ENCODE peak calls at places on chromosome 6, in nine cellular contexts. L is brain microvascular endothelial cell, H is PC-9, B is psoas muscle, W is heart right ventricle, D is lower leg skin, X is hepatocyte, Z is upper lobe of left lung, E is AG09309. M is an unnamed sample.

GRCh38 chr6:82712826-82713225 is 349.2 kb downstream of the TPBG start:
- DNase-seq in L (no peak), H (no peak), B (no peak), W (no peak), D (no peak), X (no peak), Z (no peak), E (no peak), M (no peak)

GRCh38 chr6:56758553-56758952 is 115.9 kb upstream of the DST start:
- DNase-seq in L (no peak), H (no peak), B (no peak), W (no peak), D (no peak), X (no peak), Z (no peak), E (no peak), M (no peak)

GRCh38 chr6:153214439-153214838 is 83.4 kb upstream of the RGS17 start:
- DNase-seq in L (no peak), H (no peak), B (no peak), W (no peak), D (no peak), X (no peak), Z (no peak), E (no peak), M (no peak)

GRCh38 chr6:73263570-73263909 is 544 bp upstream of the KHDC1 start:
- DNase-seq in L (no peak), H (no peak), B (no peak), W (no peak), D (no peak), X (no peak), Z (no peak), E (no peak), M (no peak)

GRCh38 chr6:26156850-26157149 is 69.6 kb downstream of the HFE start:
- DNase-seq in L (no peak), H (no peak), B (no peak), W (peak), D (no peak), X (no peak), Z (no peak), E (no peak), M (no peak)

GRCh38 chr6:16903470-16903869 is 142.2 kb upstream of the ATXN1 start:
- DNase-seq in L (peak), H (no peak), B (no peak), W (no peak), D (no peak), X (no peak), Z (no peak), E (no peak), M (no peak)

GRCh38 chr6:4973415-4973814 is 30.4 kb downstream of the RPP40 start:
- DNase-seq in L (no peak), H (no peak), B (no peak), W (no peak), D (peak), X (no peak), Z (no peak), E (no peak), M (no peak)

GRCh38 chr6:132270745-132271414 is 130.4 kb downstream of the MOXD1 start:
- DNase-seq in L (no peak), H (no peak), B (no peak), W (no peak), D (no peak), X (peak), Z (no peak), E (no peak), M (no peak)

GRCh38 chr6:1552296-1552761 is 57.4 kb upstream of the FOXC1 start:
- DNase-seq in L (peak), H (no peak), B (no peak), W (no peak), D (no peak), X (no peak), Z (no peak), E (no peak), M (no peak)

GRCh38 chr6:149566372-149567193 is at the start of gene GINM1:
- DNase-seq in L (peak), H (peak), B (peak), W (peak), D (peak), X (peak), Z (peak), E (no peak), M (no peak)

GRCh38 chr6:135212935-135213334 is 31.8 kb downstream of the MYB start:
- DNase-seq in L (peak), H (no peak), B (no peak), W (no peak), D (no peak), X (no peak), Z (no peak), E (peak), M (peak)

GRCh38 chr6:143232849-143233248 is 172.2 kb downstream of the AIG1 start:
- DNase-seq in L (peak), H (peak), B (peak), W (no peak), D (no peak), X (peak), Z (no peak), E (no peak), M (no peak)

GRCh38 chr6:150025201-150025917 is at the start of gene RAET1L:
- DNase-seq in L (peak), H (peak), B (peak), W (peak), D (no peak), X (peak), Z (peak), E (peak), M (no peak)

GRCh38 chr6:139569561-139569960 is 195.1 kb upstream of the CITED2 start:
- DNase-seq in L (peak), H (no peak), B (no peak), W (no peak), D (no peak), X (no peak), Z (no peak), E (peak), M (no peak)

GRCh38 chr6:142686719-142686996 is 258.3 kb downstream of the HIVEP2 start:
- DNase-seq in L (no peak), H (no peak), B (no peak), W (no peak), D (no peak), X (no peak), Z (no peak), E (no peak), M (no peak)

GRCh38 chr6:28203201-28203600 is 21.9 kb upstream of the ZSCAN9 start:
- DNase-seq in L (no peak), H (no peak), B (no peak), W (no peak), D (no peak), X (no peak), Z (no peak), E (no peak), M (no peak)

GRCh38 chr6:14540859-14541540 is 423.4 kb downstream of the CD83 start:
- DNase-seq in L (no peak), H (no peak), B (no peak), W (no peak), D (no peak), X (no peak), Z (no peak), E (no peak), M (no peak)

GRCh38 chr6:26554669-26555504 is 16.7 kb downstream of the HMGN4 start:
- DNase-seq in L (peak), H (peak), B (peak), W (no peak), D (no peak), X (peak), Z (no peak), E (no peak), M (no peak)

GRCh38 chr6:4913705-4914411 is 90.0 kb downstream of the RPP40 start:
- DNase-seq in L (no peak), H (peak), B (no peak), W (no peak), D (no peak), X (no peak), Z (no peak), E (no peak), M (no peak)

GRCh38 chr6:136823128-136823660 is 802 bp downstream of the PEX7 start:
- DNase-seq in L (no peak), H (no peak), B (no peak), W (no peak), D (no peak), X (no peak), Z (peak), E (no peak), M (no peak)

GRCh38 chr6:33694401-33694931 is 17.0 kb downstream of the UQCC2 start:
- DNase-seq in L (peak), H (no peak), B (no peak), W (no peak), D (no peak), X (peak), Z (peak), E (no peak), M (peak)

GRCh38 chr6:7138921-7139358 is 31.2 kb downstream of the RREB1 start:
- DNase-seq in L (no peak), H (no peak), B (no peak), W (no peak), D (no peak), X (peak), Z (no peak), E (no peak), M (no peak)

GRCh38 chr6:127630800-127631199 is 53.8 kb downstream of the C6orf58 start:
- DNase-seq in L (no peak), H (no peak), B (no peak), W (no peak), D (no peak), X (no peak), Z (no peak), E (no peak), M (no peak)

GRCh38 chr6:75204222-75204958 is 1.5 kb downstream of the COL12A1 start:
- DNase-seq in L (peak), H (peak), B (peak), W (peak), D (peak), X (peak), Z (no peak), E (no peak), M (peak)

GRCh38 chr6:128025478-128025877 is 124.6 kb upstream of the THEMIS start:
- DNase-seq in L (no peak), H (no peak), B (no peak), W (no peak), D (no peak), X (no peak), Z (no peak), E (no peak), M (no peak)

GRCh38 chr6:134351615-134352474 is 33.9 kb upstream of the SGK1 start:
- DNase-seq in L (no peak), H (no peak), B (no peak), W (no peak), D (no peak), X (no peak), Z (no peak), E (no peak), M (no peak)

GRCh38 chr6:79011940-79012339 is 66.1 kb downstream of the PHIP start:
- DNase-seq in L (no peak), H (no peak), B (no peak), W (no peak), D (no peak), X (no peak), Z (no peak), E (no peak), M (no peak)

GRCh38 chr6:156658186-156658585 is 119.0 kb upstream of the ARID1B start:
- DNase-seq in L (peak), H (no peak), B (no peak), W (peak), D (no peak), X (peak), Z (no peak), E (peak), M (peak)

GRCh38 chr6:40417031-40417430 is 170.1 kb downstream of the LRFN2 start:
- DNase-seq in L (no peak), H (no peak), B (no peak), W (peak), D (no peak), X (no peak), Z (no peak), E (no peak), M (no peak)

GRCh38 chr6:108771421-108771820 is 76.8 kb upstream of the ARMC2 start:
- DNase-seq in L (no peak), H (no peak), B (no peak), W (no peak), D (peak), X (no peak), Z (no peak), E (peak), M (no peak)

GRCh38 chr6:36383608-36384007 is 3.9 kb downstream of the ETV7 start:
- DNase-seq in L (no peak), H (no peak), B (no peak), W (no peak), D (no peak), X (no peak), Z (no peak), E (no peak), M (no peak)

GRCh38 chr6:829646-830045 is 136.7 kb upstream of the EXOC2 start:
- DNase-seq in L (no peak), H (no peak), B (no peak), W (no peak), D (no peak), X (no peak), Z (no peak), E (no peak), M (no peak)

GRCh38 chr6:84410377-84410776 is 182.9 kb upstream of the CEP162 start:
- DNase-seq in L (no peak), H (no peak), B (no peak), W (no peak), D (no peak), X (no peak), Z (no peak), E (no peak), M (no peak)

GRCh38 chr6:161308075-161308655 is 34.3 kb upstream of the AGPAT4 start:
- DNase-seq in L (no peak), H (no peak), B (no peak), W (no peak), D (no peak), X (no peak), Z (no peak), E (no peak), M (no peak)

GRCh38 chr6:151228788-151229400 is 10.9 kb upstream of the AKAP12 start:
- DNase-seq in L (no peak), H (no peak), B (no peak), W (no peak), D (no peak), X (no peak), Z (no peak), E (no peak), M (no peak)

GRCh38 chr6:6884193-6884627 is 223.6 kb upstream of the RREB1 start:
- DNase-seq in L (no peak), H (no peak), B (no peak), W (no peak), D (no peak), X (no peak), Z (no peak), E (peak), M (no peak)

GRCh38 chr6:169933839-169934698 is 182.6 kb downstream of the ERMARD start:
- DNase-seq in L (no peak), H (no peak), B (peak), W (peak), D (peak), X (no peak), Z (peak), E (no peak), M (no peak)

GRCh38 chr6:30683980-30684338 is 2.5 kb downstream of the PPP1R18 start:
- DNase-seq in L (no peak), H (no peak), B (no peak), W (no peak), D (no peak), X (no peak), Z (no peak), E (no peak), M (no peak)
- H3K4me3 ChIP-seq in L (peak), H (peak), B (peak), W (peak), D (peak), X (no peak), Z (peak), E (peak), M (peak)

DNA sequence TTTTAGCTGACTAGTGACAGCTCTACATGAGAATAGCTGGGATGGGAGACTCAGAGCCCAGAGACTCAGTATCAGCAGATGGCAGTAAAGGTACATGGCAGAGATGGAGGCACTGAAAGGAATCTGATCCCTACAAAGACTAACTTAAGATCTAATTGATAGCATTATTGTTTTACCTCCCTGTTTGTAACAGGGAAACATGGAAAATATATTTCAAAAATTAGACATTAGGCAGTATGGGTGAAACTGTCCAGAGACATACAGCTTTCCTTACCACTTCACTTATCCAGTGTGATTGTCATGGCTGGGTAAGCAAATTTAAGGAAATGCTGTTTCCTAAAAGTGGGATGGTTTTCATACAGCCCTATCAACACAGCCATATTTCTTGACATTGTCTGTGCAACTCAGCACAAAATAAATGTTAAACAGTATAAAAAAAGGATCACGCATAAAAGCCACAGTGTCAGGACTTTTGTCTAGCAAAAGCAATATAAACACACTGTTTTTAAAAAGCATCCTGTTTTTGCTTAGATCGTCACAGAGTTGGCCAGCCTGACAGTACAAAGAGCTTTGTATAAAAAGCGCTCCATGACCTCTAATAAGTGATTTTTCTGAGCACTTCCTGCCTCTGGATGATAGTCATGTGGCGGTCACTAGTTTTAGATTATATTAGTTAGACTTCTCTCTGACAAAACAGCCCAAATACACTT is 376.9 kb downstream of the PHF3 start:
- DNase-seq in L (peak), H (no peak), B (no peak), W (no peak), D (no peak), X (peak), Z (no peak), E (no peak), M (no peak)
- TF ChIP-seq CTCF in L (peak), H (peak), B (no peak), W (peak), D (no peak), X (peak), Z (peak), E (peak), M (peak)

DNA sequence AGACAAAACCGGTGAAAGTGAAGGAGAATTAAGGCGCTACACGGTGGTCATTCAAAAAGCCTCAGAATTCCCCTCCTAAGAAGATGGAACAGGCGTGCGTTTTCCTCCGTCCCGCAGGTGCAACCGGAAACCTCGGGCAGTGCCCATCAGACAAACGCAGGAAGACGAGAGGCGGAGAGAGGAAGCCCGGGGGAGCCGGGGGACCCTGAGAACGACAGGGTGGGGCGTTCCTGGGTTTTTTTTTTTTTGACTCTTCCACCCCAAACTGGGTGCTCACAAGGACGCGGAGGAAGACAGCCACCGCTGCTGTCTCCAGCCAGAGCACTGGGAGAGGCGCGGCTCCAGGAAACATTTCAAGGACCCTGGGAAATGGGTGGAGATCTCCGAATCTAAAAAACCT is 25.4 kb downstream of the TTLL2 start:
- DNase-seq in L (no peak), H (no peak), B (no peak), W (peak), D (no peak), X (no peak), Z (no peak), E (no peak), M (no peak)
- H3K4me3 ChIP-seq in L (no peak), H (no peak), B (peak), W (peak), D (no peak), X (no peak), Z (peak), E (no peak), M (no peak)

DNA sequence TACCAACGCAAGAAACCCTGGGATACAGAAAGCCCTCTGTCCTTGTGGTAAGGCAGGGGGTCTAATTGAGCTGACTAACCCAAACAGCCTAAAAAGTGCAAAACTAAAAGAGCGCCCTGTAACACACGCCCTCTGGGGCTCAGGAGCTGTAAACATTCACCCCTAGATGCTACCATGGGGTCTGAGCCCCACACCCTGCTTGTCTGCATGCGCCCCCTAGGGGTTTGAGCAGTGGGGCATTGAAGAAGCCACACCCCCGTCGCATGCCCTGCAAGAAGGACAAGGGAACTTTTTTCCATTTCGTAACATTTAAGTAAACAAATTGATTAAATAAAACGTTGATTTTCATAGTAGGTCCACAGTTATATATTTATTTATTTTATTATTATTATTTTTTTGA is 616.9 kb upstream of the MAN1A1 start:
- DNase-seq in L (no peak), H (no peak), B (no peak), W (no peak), D (no peak), X (no peak), Z (no peak), E (no peak), M (no peak)
- TF ChIP-seq CTCF in L (peak), H (peak), B (no peak), W (no peak), D (no peak), X (no peak), Z (no peak), E (no peak), M (no peak)

GRCh38 chr6:19416811-19417210 is 420.4 kb upstream of the ID4 start:
- DNase-seq in L (no peak), H (no peak), B (no peak), W (no peak), D (no peak), X (no peak), Z (no peak), E (no peak), M (no peak)

GRCh38 chr6:19413323-19413722 is 423.8 kb upstream of the ID4 start:
- DNase-seq in L (peak), H (no peak), B (no peak), W (no peak), D (no peak), X (no peak), Z (no peak), E (peak), M (no peak)

GRCh38 chr6:19415605-19416326 is 421.4 kb upstream of the ID4 start:
- DNase-seq in L (peak), H (peak), B (no peak), W (no peak), D (no peak), X (no peak), Z (no peak), E (peak), M (no peak)

GRCh38 chr6:19417713-19418112 is 419.5 kb upstream of the ID4 start:
- DNase-seq in L (peak), H (peak), B (no peak), W (no peak), D (no peak), X (peak), Z (no peak), E (no peak), M (no peak)
- H3K4me3 ChIP-seq in L (no peak), H (no peak), B (no peak), W (no peak), D (no peak), X (no peak), Z (no peak), E (no peak), M (no peak)

GRCh38 chr6:91276315-91276714 is 689.4 kb upstream of the MAP3K7 start:
- DNase-seq in L (no peak), H (no peak), B (no peak), W (no peak), D (no peak), X (peak), Z (no peak), E (no peak), M (no peak)
- TF ChIP-seq CTCF in L (peak), H (peak), B (no peak), W (peak), D (no peak), X (peak), Z (no peak), E (no peak), M (peak)